ENCODE peak calls at places on chromosomes 4 and X, in five cellular contexts. V is suprapubic skin, Q is ascending aorta, X is stomach, L is brain microvascular endothelial cell. D is an unnamed sample. For H3K27me3, the result is how much of the 10 kb centered on the place peaks cover.

GRCh38 chr4:80913381-80913780 is 117.1 kb upstream of the BMP3 start:
- DNase-seq in V (no peak), Q (no peak), X (no peak), L (no peak), D (no peak)

GRCh38 chrX:125205084-125205917 is 114.4 kb upstream of the TEX13C start:
- DNase-seq in V (peak), Q (peak), X (peak), L (peak), D (peak)

GRCh38 chrX:139049455-139049854 is 337.9 kb upstream of the FGF13 start:
- DNase-seq in V (no peak), Q (no peak), X (no peak), L (no peak), D (no peak)

GRCh38 chr4:7487464-7487863 is 52.7 kb upstream of the PSAPL1 start:
- DNase-seq in V (no peak), Q (no peak), X (no peak), L (no peak), D (peak)

GRCh38 chr4:177554966-177555574 is 112.8 kb upstream of the AGA start:
- DNase-seq in V (no peak), Q (no peak), X (no peak), L (peak), D (peak)

GRCh38 chrX:154758696-154759095 is 4.0 kb upstream of the DKC1 start:
- DNase-seq in V (no peak), Q (no peak), X (no peak), L (no peak), D (no peak)

GRCh38 chr4:161546902-161547301 is 616.9 kb downstream of the FSTL5 start:
- DNase-seq in V (no peak), Q (no peak), X (no peak), L (no peak), D (no peak)

GRCh38 chr4:123096038-123096437 is 173.6 kb upstream of the NUDT6 start:
- DNase-seq in V (no peak), Q (no peak), X (no peak), L (peak), D (no peak)

GRCh38 chr4:28921886-28922285 is 1798.3 kb upstream of the PCDH7 start:
- DNase-seq in V (no peak), Q (no peak), X (no peak), L (no peak), D (no peak)

GRCh38 chr4:101251261-101251660 is 96.1 kb downstream of the PPP3CA start:
- DNase-seq in V (no peak), Q (no peak), X (no peak), L (no peak), D (no peak)

GRCh38 chr4:41257257-41257900 is 651 bp downstream of the UCHL1 start:
- DNase-seq in V (peak), Q (peak), X (peak), L (peak), D (peak)

GRCh38 chr4:39559641-39560040 is 32.4 kb upstream of the UGDH start:
- DNase-seq in V (no peak), Q (no peak), X (peak), L (no peak), D (no peak)

GRCh38 chr4:8869879-8870646 is 1.6 kb downstream of the HMX1 start:
- DNase-seq in V (no peak), Q (no peak), X (no peak), L (no peak), D (peak)
- H3K27me3 ChIP-seq in V (half or more), Q (under half), X (half or more), L (half or more), D (half or more)

GRCh38 chr4:102710986-102711385 is 49.8 kb downstream of the MANBA start:
- DNase-seq in V (no peak), Q (no peak), X (no peak), L (no peak), D (no peak)
- H3K27me3 ChIP-seq in V (under half), Q (under half), X (under half), L (under half), D (under half)

DNA sequence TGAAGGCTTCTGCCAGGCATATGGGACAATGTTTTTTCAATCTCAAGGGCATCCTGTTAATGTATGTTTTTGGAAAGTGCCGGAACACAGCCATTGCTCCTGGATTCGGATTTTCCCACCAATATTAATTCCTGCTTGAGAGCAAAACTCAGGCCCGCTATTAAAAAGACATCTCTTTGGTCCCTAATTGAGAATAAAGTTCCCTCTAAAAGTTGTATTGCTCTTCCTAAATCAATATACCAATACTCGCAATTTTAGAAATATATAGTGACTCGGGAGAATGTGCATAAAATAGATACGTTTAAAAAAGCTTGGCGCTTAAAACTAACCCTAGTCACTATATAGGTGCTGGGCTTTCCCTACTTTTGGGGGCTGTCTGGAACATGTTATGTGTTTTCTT is 15.5 kb upstream of the PITX2 start:
- DNase-seq in V (no peak), Q (no peak), X (no peak), L (no peak), D (no peak)
- H3K27me3 ChIP-seq in V (half or more), Q (under half), X (half or more), L (half or more), D (half or more)

GRCh38 chrX:17859609-17860178 is 1.4 kb downstream of the RAI2 start:
- DNase-seq in V (no peak), Q (no peak), X (peak), L (no peak), D (peak)
- H3K27me3 ChIP-seq in V (under half), Q (under half), X (under half), L (under half), D (half or more)

GRCh38 chrX:11672213-11672612 is 6.5 kb upstream of the ARHGAP6 start:
- DNase-seq in V (no peak), Q (no peak), X (no peak), L (no peak), D (no peak)

GRCh38 chrX:11666180-11666579 is 460 bp upstream of the ARHGAP6 start:
- DNase-seq in V (no peak), Q (no peak), X (no peak), L (no peak), D (peak)

GRCh38 chrX:11665144-11666040 is at the start of gene ARHGAP6:
- DNase-seq in V (peak), Q (peak), X (no peak), L (peak), D (peak)

GRCh38 chrX:11667286-11667685 is 1.6 kb upstream of the ARHGAP6 start:
- DNase-seq in V (no peak), Q (no peak), X (no peak), L (no peak), D (no peak)

GRCh38 chrX:11670316-11670715 is 4.6 kb upstream of the ARHGAP6 start:
- DNase-seq in V (no peak), Q (no peak), X (no peak), L (no peak), D (no peak)
- H3K27me3 ChIP-seq in V (under half), Q (under half), X (under half), L (under half), D (under half)

D was measured in H7.